ENCODE peak calls at places on chromosomes 6 and 20, in eight cellular contexts. One of them, this sample, is unnamed.

GRCh38 chr20:40294747-40295146 is 394.3 kb downstream of the MAFB start:
- DNase-seq in fibroblast of lung: no peak
- DNase-seq in ureter: no peak
- DNase-seq in progenitor cell of endocrine pancreas: no peak
- DNase-seq in stimulated activated CD4-positive, alpha-beta T cell treated with anti-CD3 and anti-CD28 coated beads, Interleukin-1b, Interleukin-23, amount 100 ng/mL, for 1 hour: no peak
- DNase-seq in NCI-H510A treated with DMSO at 0.1 percent for 48 hours: no peak
- DNase-seq in hypothalamus: no peak
- DNase-seq in GM23248: no peak
- DNase-seq in this sample: no peak

GRCh38 chr6:154598403-154598802 is 87.9 kb upstream of the CNKSR3 start:
- DNase-seq in fibroblast of lung: no peak
- DNase-seq in ureter: no peak
- DNase-seq in progenitor cell of endocrine pancreas: no peak
- DNase-seq in stimulated activated CD4-positive, alpha-beta T cell treated with anti-CD3 and anti-CD28 coated beads, Interleukin-1b, Interleukin-23, amount 100 ng/mL, for 1 hour: no peak
- DNase-seq in NCI-H510A treated with DMSO at 0.1 percent for 48 hours: no peak
- DNase-seq in hypothalamus: no peak
- DNase-seq in GM23248: no peak
- DNase-seq in this sample: no peak

GRCh38 chr6:111781055-111781708 is 92.1 kb downstream of the FYN start:
- DNase-seq in fibroblast of lung: peak
- DNase-seq in ureter: no peak
- DNase-seq in progenitor cell of endocrine pancreas: no peak
- DNase-seq in stimulated activated CD4-positive, alpha-beta T cell treated with anti-CD3 and anti-CD28 coated beads, Interleukin-1b, Interleukin-23, amount 100 ng/mL, for 1 hour: no peak
- DNase-seq in NCI-H510A treated with DMSO at 0.1 percent for 48 hours: peak
- DNase-seq in hypothalamus: no peak
- DNase-seq in GM23248: peak
- DNase-seq in this sample: no peak

GRCh38 chr6:90413867-90414266 is 117.2 kb upstream of the BACH2 start:
- DNase-seq in fibroblast of lung: peak
- DNase-seq in ureter: no peak
- DNase-seq in progenitor cell of endocrine pancreas: no peak
- DNase-seq in stimulated activated CD4-positive, alpha-beta T cell treated with anti-CD3 and anti-CD28 coated beads, Interleukin-1b, Interleukin-23, amount 100 ng/mL, for 1 hour: peak
- DNase-seq in NCI-H510A treated with DMSO at 0.1 percent for 48 hours: peak
- DNase-seq in hypothalamus: peak
- DNase-seq in GM23248: peak
- DNase-seq in this sample: peak

GRCh38 chr20:31860431-31861345 is 9.6 kb downstream of the DUSP15 start:
- DNase-seq in fibroblast of lung: no peak
- DNase-seq in ureter: no peak
- DNase-seq in progenitor cell of endocrine pancreas: no peak
- DNase-seq in stimulated activated CD4-positive, alpha-beta T cell treated with anti-CD3 and anti-CD28 coated beads, Interleukin-1b, Interleukin-23, amount 100 ng/mL, for 1 hour: no peak
- DNase-seq in NCI-H510A treated with DMSO at 0.1 percent for 48 hours: peak
- DNase-seq in hypothalamus: no peak
- DNase-seq in GM23248: peak
- DNase-seq in this sample: peak

GRCh38 chr6:152121910-152122309 is 314.4 kb downstream of the ESR1 start:
- DNase-seq in fibroblast of lung: no peak
- DNase-seq in ureter: no peak
- DNase-seq in progenitor cell of endocrine pancreas: no peak
- DNase-seq in stimulated activated CD4-positive, alpha-beta T cell treated with anti-CD3 and anti-CD28 coated beads, Interleukin-1b, Interleukin-23, amount 100 ng/mL, for 1 hour: no peak
- DNase-seq in NCI-H510A treated with DMSO at 0.1 percent for 48 hours: no peak
- DNase-seq in hypothalamus: no peak
- DNase-seq in GM23248: no peak
- DNase-seq in this sample: no peak

GRCh38 chr20:36784900-36785299 is 11.3 kb upstream of the DSN1 start:
- DNase-seq in fibroblast of lung: peak
- DNase-seq in ureter: no peak
- DNase-seq in progenitor cell of endocrine pancreas: no peak
- DNase-seq in stimulated activated CD4-positive, alpha-beta T cell treated with anti-CD3 and anti-CD28 coated beads, Interleukin-1b, Interleukin-23, amount 100 ng/mL, for 1 hour: no peak
- DNase-seq in NCI-H510A treated with DMSO at 0.1 percent for 48 hours: no peak
- DNase-seq in hypothalamus: no peak
- DNase-seq in GM23248: peak
- DNase-seq in this sample: no peak

GRCh38 chr20:59121714-59122376 is 41.8 kb upstream of the ZNF831 start:
- DNase-seq in fibroblast of lung: no peak
- DNase-seq in ureter: no peak
- DNase-seq in progenitor cell of endocrine pancreas: no peak
- DNase-seq in stimulated activated CD4-positive, alpha-beta T cell treated with anti-CD3 and anti-CD28 coated beads, Interleukin-1b, Interleukin-23, amount 100 ng/mL, for 1 hour: no peak
- DNase-seq in NCI-H510A treated with DMSO at 0.1 percent for 48 hours: no peak
- DNase-seq in hypothalamus: no peak
- DNase-seq in GM23248: no peak
- DNase-seq in this sample: no peak

GRCh38 chr6:256169-256568 is 36.1 kb upstream of the DUSP22 start:
- DNase-seq in fibroblast of lung: no peak
- DNase-seq in ureter: no peak
- DNase-seq in progenitor cell of endocrine pancreas: no peak
- DNase-seq in stimulated activated CD4-positive, alpha-beta T cell treated with anti-CD3 and anti-CD28 coated beads, Interleukin-1b, Interleukin-23, amount 100 ng/mL, for 1 hour: no peak
- DNase-seq in NCI-H510A treated with DMSO at 0.1 percent for 48 hours: no peak
- DNase-seq in hypothalamus: no peak
- DNase-seq in GM23248: no peak
- DNase-seq in this sample: no peak

GRCh38 chr6:16251706-16252105 is 13.3 kb downstream of the GMPR start:
- DNase-seq in fibroblast of lung: no peak
- DNase-seq in ureter: no peak
- DNase-seq in progenitor cell of endocrine pancreas: no peak
- DNase-seq in stimulated activated CD4-positive, alpha-beta T cell treated with anti-CD3 and anti-CD28 coated beads, Interleukin-1b, Interleukin-23, amount 100 ng/mL, for 1 hour: no peak
- DNase-seq in NCI-H510A treated with DMSO at 0.1 percent for 48 hours: no peak
- DNase-seq in hypothalamus: no peak
- DNase-seq in GM23248: no peak
- DNase-seq in this sample: no peak

GRCh38 chr6:44458551-44458950 is 71.0 kb downstream of the CDC5L start:
- DNase-seq in fibroblast of lung: peak
- DNase-seq in ureter: no peak
- DNase-seq in progenitor cell of endocrine pancreas: no peak
- DNase-seq in stimulated activated CD4-positive, alpha-beta T cell treated with anti-CD3 and anti-CD28 coated beads, Interleukin-1b, Interleukin-23, amount 100 ng/mL, for 1 hour: no peak
- DNase-seq in NCI-H510A treated with DMSO at 0.1 percent for 48 hours: no peak
- DNase-seq in hypothalamus: no peak
- DNase-seq in GM23248: no peak
- DNase-seq in this sample: peak

GRCh38 chr6:157823523-157824370 is 701 bp downstream of the SNX9 start:
- DNase-seq in fibroblast of lung: peak
- DNase-seq in ureter: peak
- DNase-seq in progenitor cell of endocrine pancreas: peak
- DNase-seq in stimulated activated CD4-positive, alpha-beta T cell treated with anti-CD3 and anti-CD28 coated beads, Interleukin-1b, Interleukin-23, amount 100 ng/mL, for 1 hour: peak
- DNase-seq in NCI-H510A treated with DMSO at 0.1 percent for 48 hours: peak
- DNase-seq in hypothalamus: peak
- DNase-seq in GM23248: peak
- DNase-seq in this sample: peak

GRCh38 chr20:42340358-42340757 is 722.2 kb upstream of the CHD6 start:
- DNase-seq in fibroblast of lung: no peak
- DNase-seq in ureter: no peak
- DNase-seq in progenitor cell of endocrine pancreas: no peak
- DNase-seq in stimulated activated CD4-positive, alpha-beta T cell treated with anti-CD3 and anti-CD28 coated beads, Interleukin-1b, Interleukin-23, amount 100 ng/mL, for 1 hour: no peak
- DNase-seq in NCI-H510A treated with DMSO at 0.1 percent for 48 hours: no peak
- DNase-seq in hypothalamus: no peak
- DNase-seq in GM23248: no peak
- DNase-seq in this sample: no peak

GRCh38 chr6:111711476-111711875 is 105.8 kb upstream of the TRAF3IP2 start:
- DNase-seq in fibroblast of lung: no peak
- DNase-seq in ureter: no peak
- DNase-seq in progenitor cell of endocrine pancreas: no peak
- DNase-seq in stimulated activated CD4-positive, alpha-beta T cell treated with anti-CD3 and anti-CD28 coated beads, Interleukin-1b, Interleukin-23, amount 100 ng/mL, for 1 hour: no peak
- DNase-seq in NCI-H510A treated with DMSO at 0.1 percent for 48 hours: peak
- DNase-seq in hypothalamus: peak
- DNase-seq in GM23248: peak
- DNase-seq in this sample: no peak

GRCh38 chr6:12627053-12627452 is 89.5 kb upstream of the PHACTR1 start:
- DNase-seq in fibroblast of lung: no peak
- DNase-seq in ureter: no peak
- DNase-seq in progenitor cell of endocrine pancreas: no peak
- DNase-seq in stimulated activated CD4-positive, alpha-beta T cell treated with anti-CD3 and anti-CD28 coated beads, Interleukin-1b, Interleukin-23, amount 100 ng/mL, for 1 hour: no peak
- DNase-seq in NCI-H510A treated with DMSO at 0.1 percent for 48 hours: no peak
- DNase-seq in hypothalamus: no peak
- DNase-seq in GM23248: no peak
- DNase-seq in this sample: no peak

GRCh38 chr20:20440473-20440872 is 72.6 kb downstream of the INSM1 start:
- DNase-seq in fibroblast of lung: no peak
- DNase-seq in ureter: no peak
- DNase-seq in progenitor cell of endocrine pancreas: no peak
- DNase-seq in stimulated activated CD4-positive, alpha-beta T cell treated with anti-CD3 and anti-CD28 coated beads, Interleukin-1b, Interleukin-23, amount 100 ng/mL, for 1 hour: no peak
- DNase-seq in NCI-H510A treated with DMSO at 0.1 percent for 48 hours: peak
- DNase-seq in hypothalamus: no peak
- DNase-seq in GM23248: no peak
- DNase-seq in this sample: no peak

GRCh38 chr6:8556370-8557018 is 121.1 kb upstream of the SLC35B3 start:
- DNase-seq in fibroblast of lung: peak
- DNase-seq in ureter: no peak
- DNase-seq in progenitor cell of endocrine pancreas: no peak
- DNase-seq in stimulated activated CD4-positive, alpha-beta T cell treated with anti-CD3 and anti-CD28 coated beads, Interleukin-1b, Interleukin-23, amount 100 ng/mL, for 1 hour: no peak
- DNase-seq in NCI-H510A treated with DMSO at 0.1 percent for 48 hours: peak
- DNase-seq in hypothalamus: no peak
- DNase-seq in GM23248: peak
- DNase-seq in this sample: peak

GRCh38 chr20:45835230-45836224 is 1.9 kb downstream of the SNX21 start:
- DNase-seq in fibroblast of lung: peak
- DNase-seq in ureter: no peak
- DNase-seq in progenitor cell of endocrine pancreas: no peak
- DNase-seq in stimulated activated CD4-positive, alpha-beta T cell treated with anti-CD3 and anti-CD28 coated beads, Interleukin-1b, Interleukin-23, amount 100 ng/mL, for 1 hour: no peak
- DNase-seq in NCI-H510A treated with DMSO at 0.1 percent for 48 hours: no peak
- DNase-seq in hypothalamus: no peak
- DNase-seq in GM23248: peak
- DNase-seq in this sample: peak

GRCh38 chr6:5679696-5680494 is 326.8 kb downstream of the NRN1 start:
- DNase-seq in fibroblast of lung: no peak
- DNase-seq in ureter: no peak
- DNase-seq in progenitor cell of endocrine pancreas: no peak
- DNase-seq in stimulated activated CD4-positive, alpha-beta T cell treated with anti-CD3 and anti-CD28 coated beads, Interleukin-1b, Interleukin-23, amount 100 ng/mL, for 1 hour: no peak
- DNase-seq in NCI-H510A treated with DMSO at 0.1 percent for 48 hours: no peak
- DNase-seq in hypothalamus: no peak
- DNase-seq in GM23248: no peak
- DNase-seq in this sample: no peak

GRCh38 chr6:6588064-6588923 is at the start of gene LY86:
- DNase-seq in fibroblast of lung: no peak
- DNase-seq in ureter: no peak
- DNase-seq in progenitor cell of endocrine pancreas: no peak
- DNase-seq in stimulated activated CD4-positive, alpha-beta T cell treated with anti-CD3 and anti-CD28 coated beads, Interleukin-1b, Interleukin-23, amount 100 ng/mL, for 1 hour: no peak
- DNase-seq in NCI-H510A treated with DMSO at 0.1 percent for 48 hours: no peak
- DNase-seq in hypothalamus: no peak
- DNase-seq in GM23248: no peak
- DNase-seq in this sample: no peak

GRCh38 chr20:59004763-59005522 is 2.1 kb downstream of the CTSZ start:
- DNase-seq in fibroblast of lung: no peak
- DNase-seq in ureter: no peak
- DNase-seq in progenitor cell of endocrine pancreas: no peak
- DNase-seq in stimulated activated CD4-positive, alpha-beta T cell treated with anti-CD3 and anti-CD28 coated beads, Interleukin-1b, Interleukin-23, amount 100 ng/mL, for 1 hour: no peak
- DNase-seq in NCI-H510A treated with DMSO at 0.1 percent for 48 hours: no peak
- DNase-seq in hypothalamus: no peak
- DNase-seq in GM23248: no peak
- DNase-seq in this sample: peak

GRCh38 chr20:53220482-53221307 is 248.5 kb downstream of the TSHZ2 start:
- DNase-seq in fibroblast of lung: peak
- DNase-seq in ureter: no peak
- DNase-seq in progenitor cell of endocrine pancreas: no peak
- DNase-seq in stimulated activated CD4-positive, alpha-beta T cell treated with anti-CD3 and anti-CD28 coated beads, Interleukin-1b, Interleukin-23, amount 100 ng/mL, for 1 hour: no peak
- DNase-seq in NCI-H510A treated with DMSO at 0.1 percent for 48 hours: no peak
- DNase-seq in hypothalamus: no peak
- DNase-seq in GM23248: peak
- DNase-seq in this sample: no peak

GRCh38 chr6:30857537-30857936 is 26.8 kb upstream of the DDR1 start:
- DNase-seq in fibroblast of lung: peak
- DNase-seq in ureter: no peak
- DNase-seq in progenitor cell of endocrine pancreas: no peak
- DNase-seq in stimulated activated CD4-positive, alpha-beta T cell treated with anti-CD3 and anti-CD28 coated beads, Interleukin-1b, Interleukin-23, amount 100 ng/mL, for 1 hour: no peak
- DNase-seq in NCI-H510A treated with DMSO at 0.1 percent for 48 hours: no peak
- DNase-seq in hypothalamus: no peak
- DNase-seq in GM23248: no peak
- DNase-seq in this sample: peak

GRCh38 chr20:38178581-38178980 is 13.5 kb upstream of the TGM2 start:
- DNase-seq in fibroblast of lung: no peak
- DNase-seq in ureter: no peak
- DNase-seq in progenitor cell of endocrine pancreas: no peak
- DNase-seq in stimulated activated CD4-positive, alpha-beta T cell treated with anti-CD3 and anti-CD28 coated beads, Interleukin-1b, Interleukin-23, amount 100 ng/mL, for 1 hour: no peak
- DNase-seq in NCI-H510A treated with DMSO at 0.1 percent for 48 hours: no peak
- DNase-seq in hypothalamus: no peak
- DNase-seq in GM23248: no peak
- DNase-seq in this sample: no peak

GRCh38 chr20:51752343-51752951 is 15.7 kb downstream of the ATP9A start:
- DNase-seq in fibroblast of lung: peak
- DNase-seq in ureter: no peak
- DNase-seq in progenitor cell of endocrine pancreas: no peak
- DNase-seq in stimulated activated CD4-positive, alpha-beta T cell treated with anti-CD3 and anti-CD28 coated beads, Interleukin-1b, Interleukin-23, amount 100 ng/mL, for 1 hour: no peak
- DNase-seq in NCI-H510A treated with DMSO at 0.1 percent for 48 hours: peak
- DNase-seq in hypothalamus: no peak
- DNase-seq in GM23248: peak
- DNase-seq in this sample: peak

GRCh38 chr20:19047951-19048296 is 164.5 kb upstream of the SLC24A3 start:
- DNase-seq in fibroblast of lung: no peak
- DNase-seq in ureter: no peak
- DNase-seq in progenitor cell of endocrine pancreas: no peak
- DNase-seq in stimulated activated CD4-positive, alpha-beta T cell treated with anti-CD3 and anti-CD28 coated beads, Interleukin-1b, Interleukin-23, amount 100 ng/mL, for 1 hour: no peak
- DNase-seq in NCI-H510A treated with DMSO at 0.1 percent for 48 hours: no peak
- DNase-seq in hypothalamus: no peak
- DNase-seq in GM23248: no peak
- DNase-seq in this sample: no peak

GRCh38 chr6:36989264-36989663 is 3.3 kb upstream of the MTCH1 start:
- DNase-seq in fibroblast of lung: no peak
- DNase-seq in ureter: no peak
- DNase-seq in progenitor cell of endocrine pancreas: no peak
- DNase-seq in stimulated activated CD4-positive, alpha-beta T cell treated with anti-CD3 and anti-CD28 coated beads, Interleukin-1b, Interleukin-23, amount 100 ng/mL, for 1 hour: no peak
- DNase-seq in NCI-H510A treated with DMSO at 0.1 percent for 48 hours: no peak
- DNase-seq in hypothalamus: no peak
- DNase-seq in GM23248: no peak
- DNase-seq in this sample: no peak

GRCh38 chr6:4313044-4313686 is 177.8 kb upstream of the ECI2 start:
- DNase-seq in fibroblast of lung: peak
- DNase-seq in ureter: no peak
- DNase-seq in progenitor cell of endocrine pancreas: no peak
- DNase-seq in stimulated activated CD4-positive, alpha-beta T cell treated with anti-CD3 and anti-CD28 coated beads, Interleukin-1b, Interleukin-23, amount 100 ng/mL, for 1 hour: no peak
- DNase-seq in NCI-H510A treated with DMSO at 0.1 percent for 48 hours: no peak
- DNase-seq in hypothalamus: peak
- DNase-seq in GM23248: peak
- DNase-seq in this sample: peak

This sample was measured in RPMI7951.